ENCODE peak calls at places on chromosomes 1 and 21, in seven cellular contexts. Q is trophoblast cell, N is neuronal stem cell, P is mesendoderm, S is IMR-90, Z is H1, W is mesenchymal stem cell. J is an unnamed sample.

GRCh38 chr1:29062157-29062942 is 61.4 kb downstream of the TMEM200B start:
- DNase-seq in Q (no peak), N (no peak), P (no peak), S (no peak), Z (no peak), W (no peak), J (no peak)

GRCh38 chr1:3465935-3466321 is 11.5 kb downstream of the ARHGEF16 start:
- DNase-seq in Q (no peak), N (no peak), P (no peak), S (no peak), Z (no peak), W (no peak), J (no peak)

GRCh38 chr1:42747125-42747524 is 7.1 kb upstream of the CLDN19 start:
- DNase-seq in Q (peak; percentile 63), N (peak; percentile 39), P (peak; percentile 57), S (no peak), Z (no peak), W (peak; percentile 19), J (peak; percentile 71)

GRCh38 chr1:93079685-93080141 is 630 bp downstream of the MTF2 start:
- DNase-seq in Q (no peak), N (no peak), P (peak; percentile 58), S (no peak), Z (no peak), W (peak; percentile 35), J (peak; percentile 49)

GRCh38 chr1:86788300-86789206 is 84.2 kb downstream of the SH3GLB1 start:
- DNase-seq in Q (peak; percentile 20), N (no peak), P (no peak), S (peak; percentile 86), Z (no peak), W (peak; percentile 92), J (no peak)

GRCh38 chr1:116375884-116376733 is 3.1 kb downstream of the ATP1A1 start:
- DNase-seq in Q (peak; percentile 52), N (no peak), P (peak; percentile 85), S (peak; percentile 68), Z (no peak), W (peak; percentile 79), J (peak; percentile 58)

GRCh38 chr1:58266242-58266641 is 280.3 kb downstream of the OMA1 start:
- DNase-seq in Q (no peak), N (no peak), P (no peak), S (no peak), Z (no peak), W (no peak), J (no peak)

GRCh38 chr1:238336531-238336930 is 445.8 kb upstream of the ZP4 start:
- DNase-seq in Q (no peak), N (no peak), P (no peak), S (no peak), Z (no peak), W (no peak), J (no peak)

GRCh38 chr1:117284408-117285215 is 73.9 kb upstream of the VTCN1 start:
- DNase-seq in Q (peak; percentile 85), N (peak; percentile 62), P (peak; percentile 88), S (peak; percentile 79), Z (no peak), W (peak; percentile 77), J (peak; percentile 33)

GRCh38 chr1:33176362-33176850 is 5.4 kb downstream of the TRIM62 start:
- DNase-seq in Q (peak; percentile 98), N (no peak), P (no peak), S (peak; percentile 67), Z (no peak), W (peak; percentile 61), J (peak; percentile 48)

GRCh38 chr21:42002421-42002958 is 7.7 kb downstream of the ZBTB21 start:
- DNase-seq in Q (peak; percentile 96), N (no peak), P (no peak), S (peak; percentile 98), Z (no peak), W (peak; percentile 98), J (no peak)

GRCh38 chr21:44436111-44436611 is 19.1 kb upstream of the LRRC3 start:
- DNase-seq in Q (no peak), N (no peak), P (no peak), S (no peak), Z (no peak), W (no peak), J (peak; percentile 16)

GRCh38 chr1:9629445-9630201 is 21.9 kb upstream of the PIK3CD start:
- DNase-seq in Q (no peak), N (no peak), P (no peak), S (no peak), Z (no peak), W (no peak), J (no peak)

GRCh38 chr1:157189096-157189495 is 50.9 kb upstream of the ETV3 start:
- DNase-seq in Q (no peak), N (no peak), P (no peak), S (no peak), Z (no peak), W (no peak), J (no peak)

GRCh38 chr1:206575894-206576737 is 36.1 kb downstream of the EIF2D start:
- DNase-seq in Q (no peak), N (no peak), P (no peak), S (no peak), Z (no peak), W (no peak), J (no peak)

GRCh38 chr1:206578115-206578935 is 33.9 kb downstream of the EIF2D start:
- DNase-seq in Q (no peak), N (no peak), P (no peak), S (peak; percentile 51), Z (no peak), W (no peak), J (no peak)

GRCh38 chr1:206573772-206574161 is 38.5 kb downstream of the EIF2D start:
- DNase-seq in Q (no peak), N (no peak), P (no peak), S (no peak), Z (no peak), W (no peak), J (no peak)

GRCh38 chr1:206572835-206573771 is 39.2 kb downstream of the EIF2D start:
- DNase-seq in Q (no peak), N (no peak), P (no peak), S (no peak), Z (no peak), W (no peak), J (no peak)

GRCh38 chr1:206575165-206575893 is 36.9 kb downstream of the EIF2D start:
- DNase-seq in Q (peak; percentile 37), N (no peak), P (no peak), S (peak; percentile 87), Z (no peak), W (peak; percentile 44), J (no peak)
- H2BK120ac ChIP-seq in Q (no peak overlapping the region), N (no peak overlapping the region), P (no peak overlapping the region), S (no peak overlapping the region), Z (no peak overlapping the region), W (no peak overlapping the region), J (no peak overlapping the region)

DNA sequence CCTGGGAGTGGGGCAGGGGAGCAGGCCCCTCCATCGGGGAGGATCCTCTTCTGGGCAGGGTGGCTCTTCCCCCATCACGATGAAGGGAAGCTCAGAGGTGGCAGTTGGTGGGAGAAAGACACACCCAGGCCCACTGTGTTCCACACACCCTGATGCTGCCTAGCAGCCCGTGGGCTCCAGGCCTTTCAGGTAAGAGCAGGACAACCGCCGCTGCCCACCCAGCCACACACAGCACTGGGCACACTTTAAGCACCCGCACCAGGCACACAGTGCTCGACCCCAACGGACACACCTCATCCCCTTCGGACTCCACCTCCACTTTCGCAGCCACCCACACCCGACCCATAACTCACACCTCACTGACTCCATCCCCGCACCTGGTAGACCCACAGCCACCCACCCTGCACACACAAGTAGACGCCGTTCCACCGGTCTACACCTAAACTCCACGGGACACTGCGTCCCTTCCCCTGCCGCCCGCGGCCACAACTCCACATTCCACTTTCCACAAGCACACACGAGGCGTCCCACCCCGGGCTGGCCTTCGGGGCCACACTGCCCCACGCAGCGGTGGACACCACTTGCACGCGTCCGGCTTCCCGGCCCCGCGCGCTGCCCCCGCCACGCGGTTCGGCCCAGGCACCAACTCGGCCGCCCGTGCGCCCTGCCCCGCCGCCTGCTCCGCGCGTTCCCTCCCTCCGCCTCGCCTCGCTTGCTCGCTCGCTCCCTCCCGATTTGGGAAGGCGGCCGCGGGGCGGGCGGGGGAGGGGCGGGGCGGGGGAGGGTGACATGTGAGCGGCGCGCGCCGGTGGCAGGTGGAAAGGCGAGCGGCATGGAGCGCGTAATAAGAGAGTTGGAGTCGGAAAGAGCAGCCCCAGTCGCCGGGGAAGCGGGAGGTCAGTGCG is at the start of gene KCNQ4:
- DNase-seq in Q (peak; percentile 35), N (peak; percentile 59), P (peak; percentile 51), S (no peak), Z (no peak), W (no peak), J (peak; percentile 73)
- H2BK120ac ChIP-seq in Q (no peak within 1 kb of the TSS), N (peak within 1 kb of the TSS; percentile 100), P (no peak within 1 kb of the TSS), S (no peak within 1 kb of the TSS), Z (no peak within 1 kb of the TSS), W (no peak within 1 kb of the TSS), J (no peak within 1 kb of the TSS)

DNA sequence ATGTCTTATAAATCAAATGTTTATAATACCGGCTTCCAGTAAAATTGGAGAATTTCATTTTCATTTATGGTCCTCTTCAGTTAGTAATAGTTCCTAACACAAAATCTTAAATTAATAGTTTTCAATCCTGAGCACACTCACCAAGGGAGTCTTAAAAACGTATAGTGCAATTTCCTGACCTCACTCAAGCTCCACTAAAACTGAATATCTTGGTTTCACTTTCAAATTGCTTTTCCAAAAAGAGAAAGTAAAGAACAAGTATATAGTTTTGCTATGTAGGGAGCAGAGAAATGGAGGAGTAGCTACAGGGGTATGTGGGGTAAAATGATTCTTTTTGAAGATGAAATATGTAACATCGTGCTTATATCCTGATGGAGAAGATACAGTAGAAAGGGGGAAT is 398.6 kb downstream of the PLPP3 start:
- DNase-seq in Q (no peak), N (no peak), P (no peak), S (peak; percentile 31), Z (no peak), W (peak; percentile 55), J (no peak)
- H2BK120ac ChIP-seq in Q (no peak overlapping the region), N (no peak overlapping the region), P (no peak overlapping the region), S (no peak overlapping the region), Z (no peak overlapping the region), W (no peak overlapping the region), J (no peak overlapping the region)

GRCh38 chr1:31927661-31927980 is 10.5 kb downstream of the PTP4A2 start:
- DNase-seq in Q (no peak), N (no peak), P (no peak), S (no peak), Z (no peak), W (no peak), J (no peak)

GRCh38 chr1:31926846-31927660 is 11.1 kb downstream of the PTP4A2 start:
- DNase-seq in Q (no peak), N (no peak), P (no peak), S (no peak), Z (no peak), W (no peak), J (no peak)

GRCh38 chr1:31923905-31924304 is 14.3 kb downstream of the PTP4A2 start:
- DNase-seq in Q (no peak), N (no peak), P (no peak), S (no peak), Z (no peak), W (no peak), J (no peak)

GRCh38 chr1:31926252-31926651 is 11.9 kb downstream of the PTP4A2 start:
- DNase-seq in Q (no peak), N (no peak), P (no peak), S (no peak), Z (no peak), W (no peak), J (no peak)

DNA sequence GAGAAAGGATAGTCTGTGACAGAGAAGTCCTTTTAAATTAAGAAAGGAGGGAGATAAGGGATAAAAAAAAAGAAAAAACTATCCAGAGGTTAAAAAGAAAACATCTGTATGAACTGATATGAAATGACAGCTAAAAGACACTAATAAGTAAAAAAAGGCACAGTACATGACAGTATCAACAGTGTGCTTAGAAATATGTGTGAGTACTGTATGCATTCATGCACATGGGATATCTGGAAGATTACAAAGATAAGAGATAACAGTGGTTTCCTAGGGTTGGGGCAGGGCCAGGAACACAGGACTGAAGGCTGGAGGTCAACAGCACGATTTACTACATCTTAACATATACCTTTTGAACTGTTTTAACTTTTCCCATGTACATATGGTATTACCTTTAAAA is 13.3 kb downstream of the PTP4A2 start:
- DNase-seq in Q (peak; percentile 69), N (no peak), P (peak; percentile 61), S (no peak), Z (no peak), W (no peak), J (no peak)
- H2BK120ac ChIP-seq in Q (no peak overlapping the region), N (no peak overlapping the region), P (no peak overlapping the region), S (no peak overlapping the region), Z (no peak overlapping the region), W (no peak overlapping the region), J (no peak overlapping the region)

J was measured in H9.